ENCODE peak calls at places on chromosome 19, in ten cellular contexts. One of them, this sample, is unnamed.

GRCh38 chr19:34482380-34483250 is 1.1 kb downstream of the WTIP start:
- DNase-seq in activated CD4-positive, alpha-beta T cell treated with anti-CD3 and anti-CD28 coated beads for 1 hour: no peak
- DNase-seq in left colon: no peak
- DNase-seq in glutamatergic neuron: peak; percentile 49
- DNase-seq in T-helper 9 cell: no peak
- DNase-seq in memory B cell: no peak
- DNase-seq in HS-5: no peak
- DNase-seq in LoVo: no peak
- DNase-seq in lower leg skin: no peak
- DNase-seq in stimulated activated CD8-positive, alpha-beta memory T cell treated with anti-CD3 and anti-CD28 coated beads, Interleukin-4, amount 100 ng/mL, for 1 hour: no peak
- DNase-seq in this sample: no peak

GRCh38 chr19:32178401-32178800 is 167.0 kb upstream of the ZNF507 start:
- DNase-seq in left colon: no peak
- DNase-seq in lower leg skin: no peak
- DNase-seq in LoVo: no peak
- DNase-seq in activated CD4-positive, alpha-beta T cell treated with anti-CD3 and anti-CD28 coated beads for 1 hour: no peak
- DNase-seq in stimulated activated CD8-positive, alpha-beta memory T cell treated with anti-CD3 and anti-CD28 coated beads, Interleukin-4, amount 100 ng/mL, for 1 hour: no peak
- DNase-seq in HS-5: no peak
- DNase-seq in glutamatergic neuron: no peak
- DNase-seq in memory B cell: no peak
- DNase-seq in T-helper 9 cell: no peak
- DNase-seq in this sample: peak; percentile 9

GRCh38 chr19:524062-524674 is 7.4 kb upstream of the CDC34 start:
- DNase-seq in glutamatergic neuron: peak; percentile 42
- DNase-seq in memory B cell: no peak
- DNase-seq in activated CD4-positive, alpha-beta T cell treated with anti-CD3 and anti-CD28 coated beads for 1 hour: no peak
- DNase-seq in T-helper 9 cell: no peak
- DNase-seq in HS-5: no peak
- DNase-seq in LoVo: no peak
- DNase-seq in lower leg skin: no peak
- DNase-seq in left colon: no peak
- DNase-seq in stimulated activated CD8-positive, alpha-beta memory T cell treated with anti-CD3 and anti-CD28 coated beads, Interleukin-4, amount 100 ng/mL, for 1 hour: no peak
- DNase-seq in this sample: no peak

GRCh38 chr19:38496116-38496515 is 62.6 kb downstream of the RYR1 start:
- DNase-seq in lower leg skin: no peak
- DNase-seq in left colon: no peak
- DNase-seq in memory B cell: no peak
- DNase-seq in glutamatergic neuron: no peak
- DNase-seq in T-helper 9 cell: no peak
- DNase-seq in HS-5: no peak
- DNase-seq in stimulated activated CD8-positive, alpha-beta memory T cell treated with anti-CD3 and anti-CD28 coated beads, Interleukin-4, amount 100 ng/mL, for 1 hour: no peak
- DNase-seq in LoVo: no peak
- DNase-seq in activated CD4-positive, alpha-beta T cell treated with anti-CD3 and anti-CD28 coated beads for 1 hour: no peak
- DNase-seq in this sample: no peak

GRCh38 chr19:6663236-6664187 is 6.4 kb downstream of the TNFSF14 start:
- DNase-seq in HS-5: no peak
- DNase-seq in memory B cell: no peak
- DNase-seq in stimulated activated CD8-positive, alpha-beta memory T cell treated with anti-CD3 and anti-CD28 coated beads, Interleukin-4, amount 100 ng/mL, for 1 hour: no peak
- DNase-seq in T-helper 9 cell: peak; percentile 22
- DNase-seq in glutamatergic neuron: no peak
- DNase-seq in lower leg skin: no peak
- DNase-seq in LoVo: no peak
- DNase-seq in activated CD4-positive, alpha-beta T cell treated with anti-CD3 and anti-CD28 coated beads for 1 hour: no peak
- DNase-seq in left colon: no peak
- DNase-seq in this sample: no peak

GRCh38 chr19:4639531-4640246 is 373 bp downstream of the TNFAIP8L1 start:
- DNase-seq in left colon: peak; percentile 49
- DNase-seq in glutamatergic neuron: no peak
- DNase-seq in activated CD4-positive, alpha-beta T cell treated with anti-CD3 and anti-CD28 coated beads for 1 hour: no peak
- DNase-seq in stimulated activated CD8-positive, alpha-beta memory T cell treated with anti-CD3 and anti-CD28 coated beads, Interleukin-4, amount 100 ng/mL, for 1 hour: no peak
- DNase-seq in HS-5: no peak
- DNase-seq in LoVo: no peak
- DNase-seq in memory B cell: no peak
- DNase-seq in T-helper 9 cell: no peak
- DNase-seq in lower leg skin: no peak
- DNase-seq in this sample: peak; percentile 53

GRCh38 chr19:55042688-55043087 is 4.6 kb upstream of the GP6 start:
- DNase-seq in lower leg skin: no peak
- DNase-seq in T-helper 9 cell: no peak
- DNase-seq in activated CD4-positive, alpha-beta T cell treated with anti-CD3 and anti-CD28 coated beads for 1 hour: no peak
- DNase-seq in memory B cell: no peak
- DNase-seq in stimulated activated CD8-positive, alpha-beta memory T cell treated with anti-CD3 and anti-CD28 coated beads, Interleukin-4, amount 100 ng/mL, for 1 hour: no peak
- DNase-seq in LoVo: no peak
- DNase-seq in glutamatergic neuron: no peak
- DNase-seq in left colon: no peak
- DNase-seq in HS-5: no peak
- DNase-seq in this sample: no peak

GRCh38 chr19:16293133-16294085 is 31.2 kb upstream of the KLF2 start:
- DNase-seq in glutamatergic neuron: no peak
- DNase-seq in LoVo: peak; percentile 63
- DNase-seq in T-helper 9 cell: no peak
- DNase-seq in left colon: peak; percentile 32
- DNase-seq in HS-5: peak; percentile 73
- DNase-seq in stimulated activated CD8-positive, alpha-beta memory T cell treated with anti-CD3 and anti-CD28 coated beads, Interleukin-4, amount 100 ng/mL, for 1 hour: no peak
- DNase-seq in lower leg skin: peak; percentile 75
- DNase-seq in activated CD4-positive, alpha-beta T cell treated with anti-CD3 and anti-CD28 coated beads for 1 hour: no peak
- DNase-seq in memory B cell: no peak
- DNase-seq in this sample: peak; percentile 85

GRCh38 chr19:57351867-57352266 is 796 bp downstream of the ZNF304 start:
- DNase-seq in HS-5: no peak
- DNase-seq in T-helper 9 cell: no peak
- DNase-seq in lower leg skin: no peak
- DNase-seq in LoVo: no peak
- DNase-seq in left colon: no peak
- DNase-seq in activated CD4-positive, alpha-beta T cell treated with anti-CD3 and anti-CD28 coated beads for 1 hour: no peak
- DNase-seq in glutamatergic neuron: no peak
- DNase-seq in stimulated activated CD8-positive, alpha-beta memory T cell treated with anti-CD3 and anti-CD28 coated beads, Interleukin-4, amount 100 ng/mL, for 1 hour: no peak
- DNase-seq in memory B cell: no peak
- DNase-seq in this sample: no peak

GRCh38 chr19:57655443-57655842 is 13.3 kb upstream of the ZSCAN4 start:
- DNase-seq in T-helper 9 cell: no peak
- DNase-seq in left colon: no peak
- DNase-seq in LoVo: no peak
- DNase-seq in stimulated activated CD8-positive, alpha-beta memory T cell treated with anti-CD3 and anti-CD28 coated beads, Interleukin-4, amount 100 ng/mL, for 1 hour: no peak
- DNase-seq in memory B cell: no peak
- DNase-seq in activated CD4-positive, alpha-beta T cell treated with anti-CD3 and anti-CD28 coated beads for 1 hour: no peak
- DNase-seq in HS-5: no peak
- DNase-seq in glutamatergic neuron: no peak
- DNase-seq in lower leg skin: no peak
- DNase-seq in this sample: no peak

GRCh38 chr19:45113628-45114027 is 20.6 kb downstream of the PPP1R37 start:
- DNase-seq in glutamatergic neuron: no peak
- DNase-seq in lower leg skin: no peak
- DNase-seq in HS-5: no peak
- DNase-seq in LoVo: peak; percentile 37
- DNase-seq in left colon: peak; percentile 74
- DNase-seq in activated CD4-positive, alpha-beta T cell treated with anti-CD3 and anti-CD28 coated beads for 1 hour: no peak
- DNase-seq in memory B cell: no peak
- DNase-seq in T-helper 9 cell: no peak
- DNase-seq in stimulated activated CD8-positive, alpha-beta memory T cell treated with anti-CD3 and anti-CD28 coated beads, Interleukin-4, amount 100 ng/mL, for 1 hour: no peak
- DNase-seq in this sample: no peak

GRCh38 chr19:20247016-20247683 is 80.1 kb downstream of the ZNF486 start:
- DNase-seq in LoVo: no peak
- DNase-seq in left colon: no peak
- DNase-seq in HS-5: no peak
- DNase-seq in stimulated activated CD8-positive, alpha-beta memory T cell treated with anti-CD3 and anti-CD28 coated beads, Interleukin-4, amount 100 ng/mL, for 1 hour: no peak
- DNase-seq in glutamatergic neuron: peak; percentile 55
- DNase-seq in memory B cell: peak; percentile 37
- DNase-seq in lower leg skin: no peak
- DNase-seq in T-helper 9 cell: peak; percentile 17
- DNase-seq in activated CD4-positive, alpha-beta T cell treated with anti-CD3 and anti-CD28 coated beads for 1 hour: peak; percentile 24
- DNase-seq in this sample: peak; percentile 59

GRCh38 chr19:16070366-16070990 is 5.8 kb upstream of the TPM4 start:
- DNase-seq in stimulated activated CD8-positive, alpha-beta memory T cell treated with anti-CD3 and anti-CD28 coated beads, Interleukin-4, amount 100 ng/mL, for 1 hour: peak; percentile 52
- DNase-seq in T-helper 9 cell: peak; percentile 73
- DNase-seq in memory B cell: peak; percentile 68
- DNase-seq in HS-5: no peak
- DNase-seq in activated CD4-positive, alpha-beta T cell treated with anti-CD3 and anti-CD28 coated beads for 1 hour: peak; percentile 82
- DNase-seq in lower leg skin: peak; percentile 86
- DNase-seq in glutamatergic neuron: no peak
- DNase-seq in LoVo: peak; percentile 95
- DNase-seq in left colon: peak; percentile 95
- DNase-seq in this sample: peak; percentile 93

GRCh38 chr19:2624537-2625091 is 77.9 kb downstream of the GNG7 start:
- DNase-seq in glutamatergic neuron: no peak
- DNase-seq in left colon: peak; percentile 49
- DNase-seq in stimulated activated CD8-positive, alpha-beta memory T cell treated with anti-CD3 and anti-CD28 coated beads, Interleukin-4, amount 100 ng/mL, for 1 hour: no peak
- DNase-seq in memory B cell: peak; percentile 50
- DNase-seq in LoVo: no peak
- DNase-seq in HS-5: no peak
- DNase-seq in lower leg skin: no peak
- DNase-seq in activated CD4-positive, alpha-beta T cell treated with anti-CD3 and anti-CD28 coated beads for 1 hour: no peak
- DNase-seq in T-helper 9 cell: no peak
- DNase-seq in this sample: no peak

GRCh38 chr19:4910594-4911273 is 1.4 kb downstream of the UHRF1 start:
- DNase-seq in glutamatergic neuron: peak; percentile 23
- DNase-seq in left colon: peak; percentile 20
- DNase-seq in stimulated activated CD8-positive, alpha-beta memory T cell treated with anti-CD3 and anti-CD28 coated beads, Interleukin-4, amount 100 ng/mL, for 1 hour: no peak
- DNase-seq in T-helper 9 cell: peak; percentile 9
- DNase-seq in activated CD4-positive, alpha-beta T cell treated with anti-CD3 and anti-CD28 coated beads for 1 hour: no peak
- DNase-seq in HS-5: peak; percentile 61
- DNase-seq in LoVo: no peak
- DNase-seq in lower leg skin: no peak
- DNase-seq in memory B cell: peak; percentile 20
- DNase-seq in this sample: no peak

GRCh38 chr19:46394398-46394797 is 19.0 kb downstream of the CCDC8 start:
- DNase-seq in LoVo: no peak
- DNase-seq in memory B cell: no peak
- DNase-seq in activated CD4-positive, alpha-beta T cell treated with anti-CD3 and anti-CD28 coated beads for 1 hour: no peak
- DNase-seq in left colon: no peak
- DNase-seq in stimulated activated CD8-positive, alpha-beta memory T cell treated with anti-CD3 and anti-CD28 coated beads, Interleukin-4, amount 100 ng/mL, for 1 hour: no peak
- DNase-seq in T-helper 9 cell: no peak
- DNase-seq in lower leg skin: no peak
- DNase-seq in HS-5: no peak
- DNase-seq in glutamatergic neuron: no peak
- DNase-seq in this sample: no peak

GRCh38 chr19:19185853-19186728 is 5.9 kb downstream of the BORCS8 start:
- DNase-seq in glutamatergic neuron: peak; percentile 62
- DNase-seq in left colon: peak; percentile 41
- DNase-seq in T-helper 9 cell: peak; percentile 59
- DNase-seq in LoVo: peak; percentile 20
- DNase-seq in lower leg skin: no peak
- DNase-seq in stimulated activated CD8-positive, alpha-beta memory T cell treated with anti-CD3 and anti-CD28 coated beads, Interleukin-4, amount 100 ng/mL, for 1 hour: no peak
- DNase-seq in HS-5: no peak
- DNase-seq in memory B cell: no peak
- DNase-seq in activated CD4-positive, alpha-beta T cell treated with anti-CD3 and anti-CD28 coated beads for 1 hour: peak; percentile 38
- DNase-seq in this sample: no peak

GRCh38 chr19:16100524-16100923 is 11.2 kb upstream of the RAB8A start:
- DNase-seq in memory B cell: no peak
- DNase-seq in HS-5: no peak
- DNase-seq in lower leg skin: no peak
- DNase-seq in activated CD4-positive, alpha-beta T cell treated with anti-CD3 and anti-CD28 coated beads for 1 hour: no peak
- DNase-seq in left colon: no peak
- DNase-seq in stimulated activated CD8-positive, alpha-beta memory T cell treated with anti-CD3 and anti-CD28 coated beads, Interleukin-4, amount 100 ng/mL, for 1 hour: no peak
- DNase-seq in T-helper 9 cell: no peak
- DNase-seq in LoVo: no peak
- DNase-seq in glutamatergic neuron: no peak
- DNase-seq in this sample: no peak

GRCh38 chr19:10464456-10464855 is 38.7 kb downstream of the KEAP1 start:
- DNase-seq in glutamatergic neuron: no peak
- DNase-seq in activated CD4-positive, alpha-beta T cell treated with anti-CD3 and anti-CD28 coated beads for 1 hour: no peak
- DNase-seq in HS-5: no peak
- DNase-seq in memory B cell: no peak
- DNase-seq in stimulated activated CD8-positive, alpha-beta memory T cell treated with anti-CD3 and anti-CD28 coated beads, Interleukin-4, amount 100 ng/mL, for 1 hour: no peak
- DNase-seq in lower leg skin: no peak
- DNase-seq in left colon: no peak
- DNase-seq in LoVo: no peak
- DNase-seq in T-helper 9 cell: no peak
- DNase-seq in this sample: no peak

GRCh38 chr19:372306-372890 is 27.8 kb upstream of the MIER2 start:
- DNase-seq in T-helper 9 cell: no peak
- DNase-seq in glutamatergic neuron: no peak
- DNase-seq in HS-5: no peak
- DNase-seq in stimulated activated CD8-positive, alpha-beta memory T cell treated with anti-CD3 and anti-CD28 coated beads, Interleukin-4, amount 100 ng/mL, for 1 hour: no peak
- DNase-seq in lower leg skin: no peak
- DNase-seq in left colon: peak; percentile 17
- DNase-seq in LoVo: no peak
- DNase-seq in memory B cell: no peak
- DNase-seq in activated CD4-positive, alpha-beta T cell treated with anti-CD3 and anti-CD28 coated beads for 1 hour: no peak
- DNase-seq in this sample: no peak

GRCh38 chr19:39389621-39390414 is 1.1 kb downstream of the PAF1 start:
- DNase-seq in HS-5: no peak
- DNase-seq in left colon: no peak
- DNase-seq in T-helper 9 cell: no peak
- DNase-seq in glutamatergic neuron: no peak
- DNase-seq in memory B cell: no peak
- DNase-seq in lower leg skin: no peak
- DNase-seq in LoVo: no peak
- DNase-seq in stimulated activated CD8-positive, alpha-beta memory T cell treated with anti-CD3 and anti-CD28 coated beads, Interleukin-4, amount 100 ng/mL, for 1 hour: no peak
- DNase-seq in activated CD4-positive, alpha-beta T cell treated with anti-CD3 and anti-CD28 coated beads for 1 hour: no peak
- DNase-seq in this sample: no peak

GRCh38 chr19:55536366-55536765 is 567 bp downstream of the SBK2 start:
- DNase-seq in glutamatergic neuron: no peak
- DNase-seq in lower leg skin: no peak
- DNase-seq in T-helper 9 cell: no peak
- DNase-seq in stimulated activated CD8-positive, alpha-beta memory T cell treated with anti-CD3 and anti-CD28 coated beads, Interleukin-4, amount 100 ng/mL, for 1 hour: no peak
- DNase-seq in HS-5: no peak
- DNase-seq in activated CD4-positive, alpha-beta T cell treated with anti-CD3 and anti-CD28 coated beads for 1 hour: no peak
- DNase-seq in left colon: no peak
- DNase-seq in LoVo: no peak
- DNase-seq in memory B cell: no peak
- DNase-seq in this sample: no peak

This sample was measured in ureter.